ENCODE peak calls at places on chromosomes 16 and 17, in ten cellular contexts. T, U, W, Q, Y, R, D, C, E and K are unnamed samples. For H3K9me2, the result is how much of the 10 kb centered on the place peaks cover.

GRCh38 chr16:85542548-85542927 is 70.6 kb upstream of the GSE1 start:
- DNase-seq in T (peak), U (no peak), W (peak), Q (peak), Y (no peak), R (no peak), D (no peak), C (no peak), E (no peak), K (no peak)

GRCh38 chr17:73356561-73357170 is 44.9 kb upstream of the CDC42EP4 start:
- DNase-seq in T (no peak), U (no peak), W (no peak), Q (no peak), Y (no peak), R (no peak), D (no peak), C (no peak), E (peak), K (no peak)

GRCh38 chr17:7019406-7019805 is 3.4 kb upstream of the BCL6B start:
- DNase-seq in T (no peak), U (no peak), W (no peak), Q (no peak), Y (no peak), R (no peak), D (no peak), C (no peak), E (no peak), K (no peak)

GRCh38 chr16:58127033-58127556 is 2.1 kb downstream of the CFAP20 start:
- DNase-seq in T (peak), U (peak), W (peak), Q (peak), Y (peak), R (no peak), D (no peak), C (no peak), E (no peak), K (peak)

GRCh38 chr16:19840524-19841110 is 44.0 kb downstream of the GPRC5B start:
- DNase-seq in T (no peak), U (no peak), W (no peak), Q (no peak), Y (no peak), R (no peak), D (no peak), C (no peak), E (no peak), K (no peak)

GRCh38 chr17:75645501-75645888 is 12.3 kb downstream of the SMIM5 start:
- DNase-seq in T (no peak), U (no peak), W (no peak), Q (peak), Y (no peak), R (peak), D (peak), C (peak), E (peak), K (peak)

GRCh38 chr17:30225919-30226553 is 9.5 kb downstream of the SLC6A4 start:
- DNase-seq in T (no peak), U (no peak), W (no peak), Q (no peak), Y (no peak), R (no peak), D (peak), C (peak), E (no peak), K (no peak)

GRCh38 chr16:908526-909155 is 62.1 kb downstream of the LMF1 start:
- DNase-seq in T (no peak), U (no peak), W (no peak), Q (no peak), Y (no peak), R (no peak), D (no peak), C (no peak), E (no peak), K (no peak)

GRCh38 chr17:30341703-30342102 is 7.8 kb upstream of the TMIGD1 start:
- DNase-seq in T (no peak), U (no peak), W (no peak), Q (no peak), Y (no peak), R (no peak), D (no peak), C (no peak), E (no peak), K (no peak)

GRCh38 chr16:2473999-2474876 is 689 bp upstream of the TBC1D24 start:
- DNase-seq in T (peak), U (peak), W (peak), Q (peak), Y (peak), R (no peak), D (no peak), C (peak), E (peak), K (peak)

GRCh38 chr16:75379339-75379738 is 54.0 kb downstream of the CFDP1 start:
- DNase-seq in T (no peak), U (no peak), W (no peak), Q (no peak), Y (no peak), R (no peak), D (no peak), C (no peak), E (no peak), K (no peak)

GRCh38 chr17:78886954-78887353 is 16.0 kb downstream of the CEP295NL start:
- DNase-seq in T (no peak), U (no peak), W (no peak), Q (no peak), Y (no peak), R (no peak), D (no peak), C (no peak), E (no peak), K (no peak)

GRCh38 chr17:9905902-9906301 is 831 bp upstream of the RCVRN start:
- DNase-seq in T (peak), U (peak), W (peak), Q (no peak), Y (peak), R (peak), D (no peak), C (peak), E (peak), K (peak)

GRCh38 chr17:44633998-44634397 is 22.3 kb upstream of the MEIOC start:
- DNase-seq in T (no peak), U (no peak), W (peak), Q (no peak), Y (no peak), R (no peak), D (no peak), C (no peak), E (no peak), K (no peak)

GRCh38 chr17:44630703-44631102 is 25.6 kb upstream of the MEIOC start:
- DNase-seq in T (no peak), U (no peak), W (no peak), Q (no peak), Y (no peak), R (no peak), D (no peak), C (no peak), E (no peak), K (no peak)

GRCh38 chr17:44637066-44637465 is 19.2 kb upstream of the MEIOC start:
- DNase-seq in T (no peak), U (no peak), W (no peak), Q (no peak), Y (no peak), R (no peak), D (no peak), C (no peak), E (no peak), K (peak)

DNA sequence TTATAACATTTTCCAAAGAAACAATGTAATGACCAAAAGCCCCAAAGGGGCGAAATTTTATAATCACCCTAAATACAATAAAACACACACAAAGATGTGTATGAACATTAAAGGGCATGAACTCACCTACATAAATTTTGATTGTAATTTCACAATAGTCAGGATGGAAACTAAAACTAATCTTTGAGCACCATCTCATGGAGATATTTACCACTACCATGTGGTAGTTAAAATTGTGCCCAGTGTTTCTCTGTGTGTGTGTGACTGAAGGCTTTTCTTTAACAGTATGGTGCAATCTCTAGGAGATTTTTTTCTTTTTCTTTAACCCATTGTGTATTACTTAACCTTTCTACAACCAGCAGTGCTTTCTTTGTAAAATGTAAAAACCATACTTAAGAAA is 19.7 kb upstream of the MEIOC start:
- DNase-seq in T (peak), U (peak), W (peak), Q (peak), Y (peak), R (peak), D (peak), C (peak), E (peak), K (peak)
- H2AFZ ChIP-seq in T (no peak), U (no peak), W (no peak), Q (no peak), Y (no peak), R (peak), D (no peak), C (no peak), E (no peak), K (no peak)

DNA sequence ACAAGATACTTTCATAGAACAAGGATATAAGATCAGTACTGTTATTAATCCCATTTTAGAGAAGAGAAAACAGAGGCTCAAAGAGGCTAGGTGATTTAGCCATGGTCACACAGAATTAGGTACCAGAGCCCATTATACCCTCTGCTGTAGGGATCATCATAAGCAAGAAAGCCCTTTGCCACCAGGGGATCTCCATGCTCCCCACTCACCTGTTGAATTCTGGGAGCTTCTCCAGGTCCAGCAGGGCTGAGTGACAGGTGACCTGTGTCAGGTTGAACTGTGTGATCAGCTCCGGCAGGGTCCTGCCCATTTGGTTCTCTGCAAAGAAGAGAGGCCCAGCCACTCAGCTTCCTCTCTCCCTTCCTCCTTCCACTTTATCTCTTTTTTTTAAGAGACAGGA is 22.2 kb upstream of the GGA2 start:
- DNase-seq in T (no peak), U (no peak), W (no peak), Q (no peak), Y (peak), R (no peak), D (no peak), C (no peak), E (no peak), K (no peak)
- H3K9me2 ChIP-seq in T (under half), U (under half), W (under half), Q (under half), Y (under half), R (under half), D (under half), C (under half), E (under half), K (under half)

GRCh38 chr17:1829579-1830257 is at the start of the genes RPA1 and SMYD4:
- DNase-seq in T (peak), U (peak), W (peak), Q (peak), Y (peak), R (peak), D (peak), C (peak), E (peak), K (peak)
- H2AFZ ChIP-seq in T (peak), U (peak), W (peak), Q (peak), Y (peak), R (peak), D (peak), C (peak), E (peak), K (peak)

GRCh38 chr17:57577751-57578607 is 167.1 kb downstream of the CCDC182 start:
- DNase-seq in T (peak), U (no peak), W (no peak), Q (no peak), Y (no peak), R (no peak), D (no peak), C (peak), E (peak), K (no peak)

GRCh38 chr17:57574040-57574513 is 171.0 kb downstream of the CCDC182 start:
- DNase-seq in T (peak), U (no peak), W (no peak), Q (no peak), Y (no peak), R (no peak), D (no peak), C (peak), E (no peak), K (peak)

GRCh38 chr17:57579245-57579644 is 165.9 kb downstream of the CCDC182 start:
- DNase-seq in T (no peak), U (no peak), W (no peak), Q (no peak), Y (no peak), R (no peak), D (no peak), C (no peak), E (no peak), K (no peak)

GRCh38 chr17:57578608-57578990 is 166.5 kb downstream of the CCDC182 start:
- DNase-seq in T (peak), U (no peak), W (no peak), Q (no peak), Y (no peak), R (no peak), D (no peak), C (no peak), E (no peak), K (no peak)

DNA sequence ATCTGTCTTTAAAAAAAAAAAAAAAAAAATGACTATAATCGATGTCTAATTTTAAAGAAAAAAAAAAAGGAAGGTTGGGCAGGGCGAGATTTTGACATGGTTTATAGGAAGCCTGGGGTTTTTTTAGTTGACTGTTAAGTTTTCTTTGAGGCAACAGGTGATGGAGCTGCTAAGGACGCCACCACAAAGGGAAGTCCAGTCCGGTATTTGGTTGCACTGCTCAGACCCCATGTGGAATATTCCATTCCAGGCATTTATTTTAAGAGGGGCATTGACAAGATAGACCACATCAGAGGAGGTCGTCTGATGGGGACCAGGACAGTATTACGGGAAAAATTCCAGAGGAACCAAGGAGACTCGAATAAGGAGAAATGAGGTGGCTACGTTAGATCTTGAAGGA is 168.4 kb downstream of the CCDC182 start:
- DNase-seq in T (no peak), U (no peak), W (no peak), Q (no peak), Y (no peak), R (no peak), D (no peak), C (no peak), E (no peak), K (no peak)
- H3K9me2 ChIP-seq in T (under half), U (under half), W (under half), Q (under half), Y (under half), R (under half), D (under half), C (under half), E (under half), K (under half)

DNA sequence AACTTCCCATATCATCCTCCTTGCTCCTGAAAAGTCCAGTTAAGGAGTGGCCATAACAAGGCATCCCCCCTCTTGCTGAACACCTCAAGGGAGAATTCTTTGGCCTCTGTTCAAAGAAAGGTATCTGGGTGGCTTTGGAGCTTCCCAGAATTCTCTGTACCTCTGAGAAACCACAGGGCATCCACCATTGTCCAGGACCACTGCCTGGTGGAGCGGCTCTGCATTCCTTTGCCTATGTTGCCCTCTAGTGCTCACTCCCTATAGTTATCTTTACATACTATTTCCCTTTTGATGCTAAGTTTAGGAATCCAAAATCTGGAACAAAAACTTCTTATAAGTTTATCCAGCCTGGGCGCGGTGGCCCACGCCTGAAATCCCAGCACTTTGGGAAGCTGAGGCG is 30.3 kb downstream of the CHD9NB start:
- DNase-seq in T (peak), U (peak), W (peak), Q (no peak), Y (peak), R (peak), D (no peak), C (peak), E (peak), K (peak)
- H2AFZ ChIP-seq in T (peak), U (no peak), W (no peak), Q (no peak), Y (no peak), R (no peak), D (no peak), C (no peak), E (no peak), K (no peak)

GRCh38 chr17:8210761-8211458 is 535 bp upstream of the AURKB start:
- DNase-seq in T (peak), U (no peak), W (no peak), Q (no peak), Y (peak), R (no peak), D (no peak), C (no peak), E (no peak), K (no peak)
- H3K9me2 ChIP-seq in T (under half), U (under half), W (under half), Q (under half), Y (under half), R (under half), D (under half), C (under half), E (under half), K (under half)

DNA sequence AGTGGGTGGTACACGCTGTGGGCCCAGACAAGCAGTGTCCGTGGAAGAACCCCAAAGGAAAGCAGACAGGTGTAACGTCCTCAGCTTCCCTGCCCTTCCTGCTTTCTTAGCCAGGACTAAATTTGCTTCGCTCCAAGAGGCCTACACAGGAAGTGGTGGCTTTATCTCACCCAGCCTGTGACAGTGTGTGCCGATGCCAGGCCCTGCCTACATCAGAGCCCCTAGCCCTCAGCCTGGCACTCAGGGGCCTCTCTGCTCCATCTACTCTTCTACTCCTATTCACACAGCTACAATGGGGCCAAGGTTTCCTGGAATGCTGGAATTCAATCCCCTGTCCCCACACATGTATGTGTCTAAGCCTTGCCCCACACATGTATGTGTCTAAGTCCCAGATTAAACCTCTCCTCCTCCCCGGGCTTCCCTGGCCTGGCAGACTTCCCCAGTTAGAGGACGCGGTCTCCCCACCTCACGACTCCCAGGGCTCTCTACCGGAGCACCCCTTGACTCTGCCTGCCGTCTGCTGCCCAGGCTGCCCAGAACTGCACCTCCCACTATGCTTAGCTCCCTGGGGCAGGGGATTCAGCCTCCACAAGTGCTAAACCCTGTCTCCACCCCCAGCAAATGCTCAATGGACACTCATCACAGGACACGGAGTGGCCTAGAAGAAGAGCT is 8.2 kb downstream of the PGAP3 start:
- DNase-seq in T (no peak), U (peak), W (no peak), Q (no peak), Y (no peak), R (no peak), D (no peak), C (no peak), E (no peak), K (no peak)
- H2AFZ ChIP-seq in T (no peak), U (peak), W (no peak), Q (no peak), Y (no peak), R (no peak), D (no peak), C (no peak), E (no peak), K (no peak)

DNA sequence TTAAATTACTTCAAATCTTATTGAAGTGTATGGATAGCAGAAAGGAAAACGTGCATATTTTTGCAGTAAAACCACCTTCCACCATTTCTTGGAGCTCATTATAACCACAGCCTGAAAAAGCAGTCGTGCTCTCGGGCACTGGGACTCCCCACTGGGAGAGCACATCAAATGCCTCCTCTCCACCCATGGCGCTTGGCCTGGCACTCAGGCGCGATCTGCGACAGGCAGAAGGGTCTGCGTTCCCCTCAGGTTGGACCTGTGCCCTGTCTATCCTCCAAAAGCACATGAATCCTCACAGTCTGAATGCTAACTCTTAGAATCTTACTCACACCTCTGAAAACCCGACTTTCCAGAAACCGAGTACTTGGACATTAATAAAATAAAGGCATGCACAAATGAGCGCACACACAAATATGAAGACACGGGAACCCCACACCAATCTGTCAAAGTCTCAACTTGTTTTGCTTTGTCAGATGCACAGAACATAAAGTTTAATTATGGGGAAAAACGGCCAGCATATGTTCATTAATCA is 20.4 kb upstream of the FAAP100 start:
- DNase-seq in T (no peak), U (no peak), W (no peak), Q (no peak), Y (no peak), R (no peak), D (no peak), C (no peak), E (no peak), K (no peak)
- H3K9me2 ChIP-seq in T (under half), U (under half), W (under half), Q (under half), Y (under half), R (under half), D (under half), C (under half), E (under half), K (under half)